ENCODE peak calls at places on chromosomes 2 and 18, in seven cellular contexts. Y, Q, T, N, A, D and V are unnamed samples.

GRCh38 chr2:25063876-25064660 is 22.2 kb downstream of the EFR3B start:
- DNase-seq in Y (no peak), Q (no peak), T (no peak), N (no peak), A (no peak), D (no peak), V (no peak)

GRCh38 chr2:67075056-67075455 is 322.1 kb upstream of the ETAA1 start:
- DNase-seq in Y (no peak), Q (no peak), T (no peak), N (no peak), A (no peak), D (no peak), V (no peak)

GRCh38 chr2:174259981-174260380 is 11.6 kb upstream of the OLA1 start:
- DNase-seq in Y (no peak), Q (no peak), T (no peak), N (peak; percentile 40), A (no peak), D (no peak), V (no peak)

GRCh38 chr2:45009303-45009927 is at the start of gene SIX2:
- DNase-seq in Y (peak; percentile 93), Q (peak; percentile 47), T (peak; percentile 81), N (peak; percentile 85), A (peak; percentile 94), D (peak; percentile 86), V (peak; percentile 97)

GRCh38 chr2:157355618-157356017 is 30.0 kb upstream of the ERMN start:
- DNase-seq in Y (no peak), Q (no peak), T (no peak), N (no peak), A (no peak), D (no peak), V (no peak)

GRCh38 chr2:46342566-46343315 is 45.5 kb downstream of the EPAS1 start:
- DNase-seq in Y (no peak), Q (no peak), T (no peak), N (no peak), A (no peak), D (no peak), V (no peak)

GRCh38 chr2:163682695-163683094 is 53.1 kb downstream of the FIGN start:
- DNase-seq in Y (no peak), Q (no peak), T (no peak), N (no peak), A (no peak), D (no peak), V (no peak)

GRCh38 chr18:75211002-75211621 is 515 bp downstream of the TSHZ1 start:
- DNase-seq in Y (no peak), Q (no peak), T (no peak), N (no peak), A (no peak), D (no peak), V (no peak)

GRCh38 chr2:37881397-37881796 is 43.7 kb upstream of the RMDN2 start:
- DNase-seq in Y (no peak), Q (no peak), T (no peak), N (no peak), A (no peak), D (no peak), V (no peak)

GRCh38 chr2:238505892-238506280 is 79.2 kb downstream of the ASB1 start:
- DNase-seq in Y (no peak), Q (no peak), T (no peak), N (no peak), A (no peak), D (no peak), V (no peak)

GRCh38 chr2:47034973-47035609 is 119.5 kb upstream of the MCFD2 start:
- DNase-seq in Y (peak; percentile 76), Q (no peak), T (no peak), N (peak; percentile 47), A (peak; percentile 84), D (peak; percentile 43), V (no peak)

GRCh38 chr2:153311432-153311831 is 167.1 kb downstream of the RPRM start:
- DNase-seq in Y (no peak), Q (peak; percentile 33), T (no peak), N (no peak), A (no peak), D (peak; percentile 93), V (no peak)

GRCh38 chr2:667332-668000 is 9.7 kb downstream of the TMEM18 start:
- DNase-seq in Y (no peak), Q (no peak), T (peak; percentile 52), N (no peak), A (no peak), D (no peak), V (no peak)

GRCh38 chr2:37675006-37675405 is 3.6 kb upstream of the CDC42EP3 start:
- DNase-seq in Y (no peak), Q (no peak), T (no peak), N (no peak), A (no peak), D (no peak), V (no peak)

GRCh38 chr2:37005118-37005868 is 39.0 kb upstream of the STRN start:
- DNase-seq in Y (no peak), Q (no peak), T (no peak), N (no peak), A (no peak), D (no peak), V (no peak)

GRCh38 chr18:76013041-76013440 is 482.0 kb downstream of the ZNF516 start:
- DNase-seq in Y (no peak), Q (no peak), T (no peak), N (no peak), A (no peak), D (no peak), V (no peak)

GRCh38 chr18:51194604-51195003 is 2.9 kb downstream of the MEX3C start:
- DNase-seq in Y (no peak), Q (no peak), T (no peak), N (no peak), A (no peak), D (no peak), V (no peak)

GRCh38 chr18:9260388-9261380 is 73.9 kb upstream of the TWSG1 start:
- DNase-seq in Y (no peak), Q (no peak), T (no peak), N (no peak), A (no peak), D (no peak), V (no peak)
- TF ChIP-seq POLR2A in Y (no peak), Q (no peak), T (no peak), N (no peak), A (no peak), D (no peak), V (no peak)

DNA sequence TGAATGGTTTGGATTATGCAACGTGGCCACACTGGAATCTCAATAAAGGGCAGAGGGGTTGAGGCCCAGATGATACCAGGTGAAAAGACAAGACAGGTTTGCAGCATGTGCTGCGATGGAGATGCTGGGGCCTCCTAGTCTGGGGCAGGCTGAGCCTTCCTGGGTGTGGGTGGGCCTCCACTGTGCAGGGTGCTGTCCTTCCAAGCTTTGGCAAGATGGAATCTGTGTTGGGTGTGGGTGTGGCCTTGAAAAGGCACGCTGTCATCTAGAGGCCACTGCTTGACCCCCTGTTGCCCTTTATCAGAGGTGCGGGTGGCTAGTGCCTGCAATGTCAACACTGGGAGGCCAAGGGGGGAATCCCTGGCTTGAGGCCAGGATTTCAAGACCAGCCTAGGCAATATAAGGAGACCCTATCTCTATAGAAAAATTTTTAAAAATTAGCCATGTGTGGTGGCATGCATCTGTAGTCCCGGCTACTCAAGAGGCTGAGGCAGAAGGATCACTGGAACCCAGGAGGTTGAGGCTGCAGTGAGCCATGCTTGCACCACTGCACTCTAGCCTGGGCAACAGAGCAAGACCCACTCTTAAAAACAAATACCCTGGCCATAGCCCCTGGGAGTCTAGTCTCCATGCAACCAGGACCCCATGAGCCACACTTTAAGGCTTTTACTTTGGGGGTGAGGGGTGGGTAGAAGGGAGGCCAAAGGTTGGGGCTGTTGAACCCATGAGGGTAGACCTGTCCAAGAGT is 13.8 kb downstream of the RRM2 start:
- DNase-seq in Y (no peak), Q (no peak), T (no peak), N (no peak), A (no peak), D (no peak), V (no peak)
- TF ChIP-seq POLR2A in Y (no peak), Q (no peak), T (no peak), N (no peak), A (no peak), D (no peak), V (no peak)

GRCh38 chr2:112542123-112542973 is at the start of gene POLR1B:
- DNase-seq in Y (peak; percentile 87), Q (peak; percentile 78), T (peak; percentile 81), N (peak; percentile 72), A (peak; percentile 89), D (peak; percentile 81), V (peak; percentile 79)
- TF ChIP-seq POLR2A in Y (peak; percentile 28), Q (peak; percentile 33), T (peak; percentile 77), N (peak; percentile 30), A (no peak), D (no peak), V (no peak)

GRCh38 chr2:28902584-28902983 is 8.1 kb downstream of the WDR43 start:
- DNase-seq in Y (no peak), Q (no peak), T (no peak), N (no peak), A (no peak), D (no peak), V (no peak)
- TF ChIP-seq POLR2A in Y (no peak), Q (no peak), T (no peak), N (no peak), A (no peak), D (no peak), V (no peak)

GRCh38 chr18:70288851-70289328 is at the start of gene SOCS6:
- DNase-seq in Y (peak; percentile 72), Q (peak; percentile 43), T (no peak), N (no peak), A (peak; percentile 49), D (peak; percentile 31), V (peak; percentile 13)
- TF ChIP-seq POLR2A in Y (peak; percentile 57), Q (no peak), T (peak; percentile 58), N (peak; percentile 31), A (no peak), D (no peak), V (no peak)

DNA sequence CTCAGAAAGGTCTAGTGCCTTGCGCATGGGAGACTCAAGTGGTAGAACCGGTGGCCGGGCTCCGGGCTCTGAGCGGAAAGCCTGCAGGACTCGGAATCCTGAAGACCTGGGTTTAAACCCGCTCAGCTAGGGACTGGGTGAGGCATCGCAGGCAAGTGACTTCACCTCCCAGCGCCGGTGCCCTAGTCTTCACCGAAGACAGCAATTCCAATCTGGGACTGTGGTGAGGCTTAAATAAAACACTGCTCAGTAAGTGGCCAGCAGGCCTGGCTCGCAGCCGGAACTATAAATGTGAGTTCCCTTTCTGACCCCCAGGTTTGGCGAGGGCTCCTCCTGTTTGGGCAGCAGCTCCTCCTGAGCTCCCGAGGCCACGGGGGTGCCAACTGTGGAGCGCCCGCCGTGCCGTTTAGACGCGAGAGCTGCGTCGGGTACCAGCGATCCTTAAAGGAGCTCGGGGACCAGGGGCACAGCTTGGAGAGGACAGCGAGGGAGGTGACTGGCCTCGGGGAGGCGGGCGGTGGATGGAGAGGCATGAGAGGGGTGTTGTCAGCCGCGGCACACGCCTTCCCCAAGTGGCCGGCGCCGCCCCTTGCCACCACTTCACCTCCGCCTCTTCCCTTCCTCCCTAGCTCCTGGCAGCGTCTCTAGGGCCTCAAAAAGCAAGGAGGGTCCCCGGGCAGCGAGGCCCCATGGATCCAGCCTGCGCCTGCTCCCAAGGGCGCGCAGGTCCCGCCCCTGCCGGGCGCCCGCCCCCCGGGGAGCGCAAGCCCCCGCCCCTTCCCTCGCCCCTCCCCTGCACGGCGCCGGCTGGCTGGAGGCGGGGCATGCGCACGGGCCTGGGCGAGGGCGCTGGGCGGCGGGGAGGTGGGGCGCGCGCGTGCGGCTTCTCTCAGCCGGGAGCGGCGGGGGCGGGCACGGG is 736 bp upstream of the MTCL1 start:
- DNase-seq in Y (peak; percentile 90), Q (peak; percentile 87), T (peak; percentile 84), N (peak; percentile 74), A (peak; percentile 86), D (peak; percentile 83), V (peak; percentile 81)
- TF ChIP-seq POLR2A in Y (peak; percentile 68), Q (peak; percentile 36), T (peak; percentile 58), N (peak; percentile 60), A (peak; percentile 63), D (peak; percentile 36), V (peak; percentile 75)